ENCODE peak calls at places on chromosomes 7 and 10, in seven cellular contexts. T is endothelial cell of umbilical vein, I is heart left ventricle, R is cardiac fibroblast, Q is K562, F is AG04450, V is PC-3. U is an unnamed sample.

GRCh38 chr10:23892296-23892695 is 316.6 kb upstream of the KIAA1217 start:
- DNase-seq in T (no peak), I (no peak), R (no peak), Q (no peak), F (no peak), V (peak), U (peak)

GRCh38 chr10:102241037-102241443 is 272 bp downstream of the PITX3 start:
- DNase-seq in T (no peak), I (no peak), R (peak), Q (no peak), F (no peak), V (no peak), U (no peak)

GRCh38 chr10:67818323-67818722 is 19.7 kb downstream of the DNAJC12 start:
- DNase-seq in T (peak), I (no peak), R (peak), Q (no peak), F (no peak), V (peak), U (peak)

GRCh38 chr10:112250555-112250954 is 32.6 kb upstream of the TECTB start:
- DNase-seq in T (no peak), I (no peak), R (peak), Q (no peak), F (no peak), V (peak), U (no peak)

GRCh38 chr7:149879271-149879711 is 5.5 kb downstream of the ATP6V0E2 start:
- DNase-seq in T (no peak), I (no peak), R (no peak), Q (no peak), F (no peak), V (no peak), U (no peak)

GRCh38 chr10:3757638-3758490 is 27.1 kb downstream of the KLF6 start:
- DNase-seq in T (no peak), I (no peak), R (peak), Q (no peak), F (no peak), V (peak), U (peak)

GRCh38 chr7:148303295-148304013 is 287.1 kb upstream of the C7orf33 start:
- DNase-seq in T (no peak), I (peak), R (peak), Q (no peak), F (no peak), V (peak), U (peak)

GRCh38 chr7:137696376-137696775 is 150.4 kb downstream of the DGKI start:
- DNase-seq in T (no peak), I (no peak), R (peak), Q (no peak), F (no peak), V (no peak), U (no peak)

GRCh38 chr7:12715372-12716133 is 28.1 kb downstream of the ARL4A start:
- DNase-seq in T (peak), I (peak), R (peak), Q (peak), F (peak), V (peak), U (peak)
- H3K4me3 ChIP-seq in T (no peak), I (peak), R (no peak), Q (peak), F (peak), V (peak), U (no peak)

DNA sequence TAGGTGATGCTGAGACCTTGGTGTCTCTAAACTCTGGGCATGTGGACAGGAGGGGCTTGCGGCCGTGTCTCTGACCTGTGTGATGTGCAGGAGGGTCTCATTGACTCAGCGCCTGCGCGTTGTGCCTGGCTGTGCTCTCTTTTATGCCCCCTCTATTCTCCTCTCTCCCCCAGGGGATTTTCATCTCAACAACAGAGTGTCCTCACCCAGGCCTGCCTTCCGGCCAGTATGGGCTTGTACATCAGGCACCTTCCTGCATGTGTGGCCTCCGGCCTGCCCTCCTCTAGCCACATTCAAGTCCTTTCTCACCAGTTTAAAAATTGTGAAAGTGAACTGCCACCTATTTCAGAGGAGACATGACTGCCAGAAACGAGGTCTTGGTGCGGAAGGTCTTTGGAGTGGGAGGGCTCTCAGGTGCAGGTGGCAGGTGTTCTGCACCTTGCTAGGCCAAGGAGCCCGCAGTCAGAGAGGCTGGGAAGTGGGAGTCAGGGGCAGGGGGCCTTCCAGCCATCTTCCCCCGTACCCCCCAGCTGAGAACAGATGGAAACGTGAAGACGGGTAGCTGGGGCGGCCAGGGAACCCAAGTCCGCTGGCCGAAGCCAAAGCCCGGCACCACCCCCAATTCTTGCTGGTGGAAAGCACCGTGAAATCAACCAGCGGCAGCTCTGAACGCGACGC is 531 bp upstream of the INTS15 start:
- DNase-seq in T (no peak), I (no peak), R (no peak), Q (no peak), F (no peak), V (no peak), U (no peak)
- H3K4me3 ChIP-seq in T (peak), I (peak), R (peak), Q (peak), F (peak), V (peak), U (no peak)

GRCh38 chr7:23244335-23244635 is 2.3 kb upstream of the GPNMB start:
- DNase-seq in T (no peak), I (no peak), R (no peak), Q (no peak), F (no peak), V (no peak), U (no peak)

GRCh38 chr7:23249486-23249885 is 2.9 kb downstream of the GPNMB start:
- DNase-seq in T (no peak), I (no peak), R (no peak), Q (no peak), F (no peak), V (no peak), U (no peak)

GRCh38 chr7:23246540-23246939 is at the start of gene GPNMB:
- DNase-seq in T (no peak), I (peak), R (peak), Q (no peak), F (peak), V (peak), U (peak)

GRCh38 chr7:23247602-23248335 is 1.2 kb downstream of the GPNMB start:
- DNase-seq in T (no peak), I (peak), R (peak), Q (no peak), F (no peak), V (no peak), U (no peak)

GRCh38 chr7:23247101-23247601 is 576 bp downstream of the GPNMB start:
- DNase-seq in T (no peak), I (no peak), R (peak), Q (no peak), F (no peak), V (no peak), U (no peak)
- H3K4me3 ChIP-seq in T (no peak), I (peak), R (peak), Q (no peak), F (no peak), V (no peak), U (peak)

GRCh38 chr10:483266-483665 is 206.2 kb downstream of the DIP2C start:
- DNase-seq in T (no peak), I (no peak), R (no peak), Q (no peak), F (no peak), V (no peak), U (no peak)

GRCh38 chr10:484441-484924 is 205.0 kb downstream of the DIP2C start:
- DNase-seq in T (peak), I (no peak), R (peak), Q (no peak), F (no peak), V (peak), U (no peak)

GRCh38 chr10:485776-486572 is 203.5 kb downstream of the DIP2C start:
- DNase-seq in T (no peak), I (no peak), R (no peak), Q (no peak), F (no peak), V (no peak), U (no peak)

GRCh38 chr10:486668-487067 is 202.8 kb downstream of the DIP2C start:
- DNase-seq in T (no peak), I (no peak), R (no peak), Q (no peak), F (no peak), V (no peak), U (no peak)

GRCh38 chr10:484925-485661 is 204.4 kb downstream of the DIP2C start:
- DNase-seq in T (peak), I (no peak), R (no peak), Q (no peak), F (no peak), V (peak), U (no peak)
- H3K4me3 ChIP-seq in T (peak), I (peak), R (peak), Q (no peak), F (peak), V (peak), U (peak)

GRCh38 chr10:95637911-95638310 is 18.6 kb downstream of the ALDH18A1 start:
- DNase-seq in T (no peak), I (no peak), R (no peak), Q (no peak), F (no peak), V (no peak), U (no peak)

GRCh38 chr10:95640891-95641315 is 15.6 kb downstream of the ALDH18A1 start:
- DNase-seq in T (no peak), I (no peak), R (no peak), Q (no peak), F (no peak), V (no peak), U (no peak)

GRCh38 chr10:95637140-95637539 is 19.4 kb downstream of the ALDH18A1 start:
- DNase-seq in T (no peak), I (no peak), R (no peak), Q (no peak), F (no peak), V (no peak), U (no peak)

GRCh38 chr10:95635319-95635733 is 21.2 kb downstream of the ALDH18A1 start:
- DNase-seq in T (no peak), I (no peak), R (no peak), Q (no peak), F (no peak), V (no peak), U (no peak)
- H3K4me3 ChIP-seq in T (no peak), I (no peak), R (no peak), Q (no peak), F (no peak), V (no peak), U (no peak)